ENCODE peak calls at places on chromosomes 2 and 18, in six cellular contexts. C, N, X, D, S and R are unnamed samples.

GRCh38 chr2:182763311-182763912 is 47.4 kb downstream of the DNAJC10 start:
- DNase-seq in C (peak), N (peak), X (no peak), D (no peak), S (peak), R (peak)

GRCh38 chr2:54503192-54503591 is 47.1 kb downstream of the SPTBN1 start:
- DNase-seq in C (peak), N (peak), X (no peak), D (peak), S (peak), R (peak)

GRCh38 chr2:85246348-85246747 is 81.4 kb downstream of the TGOLN2 start:
- DNase-seq in C (no peak), N (no peak), X (no peak), D (no peak), S (no peak), R (no peak)

GRCh38 chr18:48798334-48799197 is 152.2 kb downstream of the SMAD7 start:
- DNase-seq in C (no peak), N (no peak), X (peak), D (no peak), S (no peak), R (no peak)

GRCh38 chr2:178426388-178426787 is 24.6 kb downstream of the PRKRA start:
- DNase-seq in C (no peak), N (peak), X (no peak), D (no peak), S (peak), R (peak)

GRCh38 chr2:74457549-74458131 is 598 bp upstream of the WBP1 start:
- DNase-seq in C (no peak), N (no peak), X (peak), D (peak), S (no peak), R (no peak)

GRCh38 chr2:179467111-179467510 is 202.5 kb upstream of the SESTD1 start:
- DNase-seq in C (peak), N (peak), X (no peak), D (no peak), S (peak), R (peak)

GRCh38 chr2:170073288-170073687 is 104.7 kb upstream of the MYO3B start:
- DNase-seq in C (peak), N (peak), X (peak), D (no peak), S (peak), R (peak)

GRCh38 chr2:42169869-42170465 is 814 bp downstream of the EML4 start:
- DNase-seq in C (no peak), N (peak), X (no peak), D (no peak), S (peak), R (peak)

GRCh38 chr2:56271275-56271674 is 87.5 kb downstream of the CCDC85A start:
- DNase-seq in C (no peak), N (no peak), X (no peak), D (no peak), S (no peak), R (no peak)

GRCh38 chr18:46832856-46833255 is 76.0 kb upstream of the ST8SIA5 start:
- DNase-seq in C (no peak), N (no peak), X (no peak), D (no peak), S (no peak), R (no peak)

GRCh38 chr18:46830633-46831032 is 73.8 kb upstream of the ST8SIA5 start:
- DNase-seq in C (no peak), N (no peak), X (no peak), D (no peak), S (no peak), R (no peak)

GRCh38 chr18:46831434-46831833 is 74.6 kb upstream of the ST8SIA5 start:
- DNase-seq in C (no peak), N (no peak), X (no peak), D (no peak), S (no peak), R (no peak)

GRCh38 chr18:46833899-46834298 is 77.0 kb upstream of the ST8SIA5 start:
- DNase-seq in C (no peak), N (no peak), X (no peak), D (no peak), S (no peak), R (no peak)

DNA sequence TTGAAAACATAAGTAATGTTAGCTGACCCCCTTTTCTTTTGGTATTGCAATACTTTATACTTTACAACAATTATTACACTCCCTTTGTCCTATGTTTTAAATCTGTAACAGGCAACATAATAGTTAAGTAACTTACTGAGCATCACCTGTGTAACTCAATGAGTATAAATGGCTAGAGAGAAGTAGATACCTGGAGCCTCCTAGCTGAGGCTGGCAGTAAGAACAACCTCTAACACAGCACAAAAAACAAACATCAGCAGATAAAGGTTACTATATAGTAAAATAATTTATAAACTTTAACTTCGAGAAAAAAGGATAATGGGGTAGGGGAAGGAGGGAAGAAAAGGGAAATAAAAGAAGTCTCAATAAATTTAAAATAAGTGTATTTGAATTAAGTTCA is 73.1 kb upstream of the ST8SIA5 start:
- DNase-seq in C (no peak), N (no peak), X (no peak), D (no peak), S (no peak), R (no peak)
- TF ChIP-seq CTCF in C (no peak), N (no peak), X (no peak), D (no peak), S (no peak), R (no peak)

DNA sequence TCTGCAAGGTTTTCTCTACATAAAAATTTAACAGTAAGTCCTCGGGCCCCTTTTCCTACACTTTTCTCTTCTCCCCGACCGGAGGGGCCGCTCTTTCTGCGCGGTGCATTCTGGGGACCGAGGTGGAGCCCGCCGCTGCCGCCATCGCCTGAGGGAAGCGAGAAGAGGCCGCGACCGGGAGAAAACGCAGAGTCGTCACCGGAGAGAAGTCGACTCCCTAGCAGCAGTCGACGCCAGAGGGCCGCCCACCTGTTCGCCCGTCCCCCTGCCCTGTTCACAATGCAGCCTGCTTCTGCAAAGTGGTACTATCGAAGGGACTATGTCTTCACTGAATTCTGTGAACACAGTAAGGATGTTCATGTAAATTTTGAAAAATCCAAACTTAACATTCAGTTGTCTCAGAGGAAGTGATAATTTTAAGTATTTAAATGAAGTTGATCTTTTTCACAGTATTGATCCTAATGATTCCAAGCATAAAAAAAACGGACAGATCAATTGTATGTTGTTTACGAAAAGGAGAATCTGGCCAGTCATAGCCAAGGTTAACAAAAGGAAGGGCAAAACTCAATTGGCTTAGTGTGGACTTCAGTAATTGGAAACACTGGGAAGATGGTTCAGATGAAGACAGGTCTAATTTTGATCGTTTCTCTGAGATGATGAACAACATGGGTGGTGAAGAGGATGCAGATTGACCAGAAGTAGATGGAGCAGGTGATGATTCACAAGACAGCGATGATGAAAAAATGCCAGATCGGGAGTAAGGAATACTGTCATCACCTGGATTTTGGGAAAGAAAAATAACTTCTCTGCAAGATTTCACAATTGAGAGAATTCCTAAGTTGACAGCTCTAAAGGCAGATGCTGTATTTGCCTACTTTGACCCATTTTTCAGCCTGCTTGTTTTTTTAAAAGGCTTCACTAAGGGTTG is 55.8 kb downstream of the ASXL2 start:
- DNase-seq in C (peak), N (peak), X (peak), D (no peak), S (no peak), R (peak)
- TF ChIP-seq CTCF in C (no peak), N (no peak), X (no peak), D (no peak), S (no peak), R (peak)

GRCh38 chr2:136052374-136053362 is 65.3 kb downstream of the CXCR4 start:
- DNase-seq in C (no peak), N (no peak), X (no peak), D (no peak), S (no peak), R (no peak)
- TF ChIP-seq CTCF in C (no peak), N (no peak), X (no peak), D (no peak), S (no peak), R (no peak)

GRCh38 chr18:24271381-24272331 is 126.0 kb downstream of the OSBPL1A start:
- DNase-seq in C (peak), N (peak), X (peak), D (no peak), S (peak), R (peak)
- TF ChIP-seq CTCF in C (peak), N (peak), X (no peak), D (no peak), S (peak), R (peak)

DNA sequence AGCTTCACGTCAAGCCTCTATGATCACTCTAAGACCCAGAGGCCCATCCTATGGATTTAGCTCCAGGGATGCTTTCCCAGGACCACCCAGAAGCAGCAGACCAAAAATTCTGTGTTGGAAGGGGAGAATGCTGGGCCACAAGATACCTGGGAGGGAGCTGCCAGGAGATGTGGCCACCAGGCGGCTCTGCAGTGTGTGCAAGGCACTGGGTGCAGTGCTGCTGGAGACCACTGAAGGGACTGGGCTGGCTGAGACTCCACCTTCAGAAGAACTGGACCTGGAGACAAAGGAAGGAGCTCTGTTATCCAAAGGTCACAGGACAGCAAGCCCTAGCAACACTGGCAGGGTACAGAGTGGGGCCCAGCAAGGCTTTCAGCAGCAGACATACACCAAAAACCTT is 34.0 kb downstream of the KANSL3 start:
- DNase-seq in C (no peak), N (no peak), X (no peak), D (no peak), S (no peak), R (peak)
- TF ChIP-seq CTCF in C (peak), N (peak), X (no peak), D (peak), S (no peak), R (peak)

GRCh38 chr2:113178891-113179290 is 5.1 kb downstream of the PSD4 start:
- DNase-seq in C (no peak), N (no peak), X (no peak), D (no peak), S (no peak), R (no peak)

GRCh38 chr2:113178069-113178468 is 4.3 kb downstream of the PSD4 start:
- DNase-seq in C (no peak), N (no peak), X (no peak), D (no peak), S (no peak), R (no peak)

GRCh38 chr2:113175101-113175628 is 1.4 kb downstream of the PSD4 start:
- DNase-seq in C (no peak), N (no peak), X (no peak), D (peak), S (no peak), R (no peak)

GRCh38 chr2:113175736-113176695 is 2.2 kb downstream of the PSD4 start:
- DNase-seq in C (no peak), N (no peak), X (no peak), D (peak), S (no peak), R (no peak)

GRCh38 chr2:113176696-113177355 is 3.1 kb downstream of the PSD4 start:
- DNase-seq in C (no peak), N (no peak), X (no peak), D (no peak), S (no peak), R (no peak)
- TF ChIP-seq CTCF in C (no peak), N (no peak), X (no peak), D (no peak), S (no peak), R (no peak)

GRCh38 chr18:56995579-56996194 is 151.2 kb upstream of the BOD1L2 start:
- DNase-seq in C (no peak), N (no peak), X (no peak), D (no peak), S (no peak), R (no peak)
- TF ChIP-seq CTCF in C (no peak), N (no peak), X (no peak), D (peak), S (no peak), R (peak)

DNA sequence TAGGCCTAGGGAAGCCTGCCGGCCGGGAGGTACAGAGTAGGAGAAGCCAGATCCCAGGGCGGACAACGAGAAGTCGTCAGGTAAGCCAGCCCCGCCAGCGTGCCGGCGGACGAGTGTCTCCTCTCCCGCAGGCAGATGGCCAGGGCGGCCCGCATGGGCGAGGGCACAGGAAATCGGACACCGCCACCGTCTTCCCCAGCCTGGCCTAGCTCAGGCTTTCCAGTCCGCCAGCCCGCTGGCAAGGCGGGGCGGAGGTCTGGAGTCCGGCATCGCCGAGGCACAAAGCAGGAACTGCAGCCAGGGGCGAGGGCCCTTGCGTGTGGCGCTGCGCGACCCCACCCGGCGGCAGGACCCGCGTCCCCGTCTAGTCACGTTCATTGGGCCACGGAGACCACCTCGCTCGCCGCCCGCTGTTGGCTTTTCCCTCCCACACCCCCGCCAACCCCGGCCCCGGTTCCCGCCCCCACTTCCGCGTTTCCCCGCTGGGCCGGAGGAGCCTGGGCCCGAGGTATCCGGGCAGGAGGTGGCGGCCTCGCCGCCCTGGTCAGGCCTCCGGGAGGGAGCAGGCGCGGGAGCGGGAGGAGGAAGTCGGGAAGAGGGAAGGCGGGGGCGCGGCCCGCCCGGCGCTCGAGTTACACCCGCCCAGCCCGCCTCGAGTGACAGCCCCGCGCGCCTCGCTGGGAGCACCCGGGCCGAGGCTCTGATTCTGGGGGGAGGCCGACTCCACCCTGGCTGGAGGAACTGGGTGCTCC is at the start of gene GPD2:
- DNase-seq in C (peak), N (peak), X (peak), D (peak), S (peak), R (peak)
- TF ChIP-seq CTCF in C (no peak), N (no peak), X (no peak), D (no peak), S (no peak), R (no peak)

GRCh38 chr18:80074183-80074582 is 34.9 kb upstream of the ADNP2 start:
- DNase-seq in C (no peak), N (no peak), X (no peak), D (no peak), S (no peak), R (no peak)

GRCh38 chr18:80067321-80067720 is 33.1 kb downstream of the RBFA start:
- DNase-seq in C (no peak), N (no peak), X (no peak), D (no peak), S (no peak), R (no peak)

GRCh38 chr18:80067897-80068296 is 33.7 kb downstream of the RBFA start:
- DNase-seq in C (no peak), N (no peak), X (no peak), D (no peak), S (no peak), R (no peak)

GRCh38 chr18:80068571-80069272 is 34.5 kb downstream of the RBFA start:
- DNase-seq in C (no peak), N (no peak), X (no peak), D (no peak), S (no peak), R (no peak)

GRCh38 chr18:80070825-80071224 is 36.6 kb downstream of the RBFA start:
- DNase-seq in C (no peak), N (no peak), X (no peak), D (no peak), S (no peak), R (no peak)
- TF ChIP-seq CTCF in C (no peak), N (no peak), X (no peak), D (no peak), S (no peak), R (no peak)

DNA sequence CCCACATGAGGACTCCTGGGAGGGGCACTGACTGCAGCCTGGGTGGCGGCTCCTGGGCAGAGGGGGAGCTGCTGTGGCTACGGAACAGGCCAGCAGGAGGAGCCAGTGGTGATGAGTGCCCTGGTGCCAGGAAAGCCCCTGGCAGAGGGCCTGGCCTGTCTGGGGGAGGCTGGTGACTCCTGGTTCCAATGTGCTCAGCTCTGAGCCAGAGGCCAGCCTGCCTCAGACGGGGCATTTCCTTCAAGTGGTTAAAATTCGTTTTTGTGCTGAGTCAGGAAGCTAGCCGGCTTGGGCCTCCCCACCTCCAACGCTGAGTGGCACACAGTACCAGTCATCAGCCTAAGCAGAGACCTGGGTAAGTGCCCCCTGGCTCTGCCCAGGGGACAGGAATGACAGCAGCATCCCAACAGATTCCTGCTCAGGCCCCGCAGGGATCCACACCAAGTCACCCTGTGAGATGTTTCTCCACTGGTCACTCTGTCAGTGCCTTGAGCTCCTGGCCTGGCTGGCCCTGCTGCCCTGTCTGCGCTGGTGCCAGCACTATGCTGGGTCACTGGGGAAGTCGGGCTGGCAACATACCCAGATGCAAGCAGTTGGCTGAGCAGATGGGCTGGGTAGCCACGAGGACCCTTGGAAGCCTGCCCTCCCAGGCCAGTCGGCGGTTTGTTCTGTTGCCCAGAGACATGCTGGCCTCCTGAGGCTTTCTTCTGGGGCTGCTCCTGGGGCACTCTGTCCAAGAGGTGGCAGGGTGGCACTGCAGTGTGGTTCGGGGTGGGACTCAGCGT is 7.1 kb upstream of the KLF11 start:
- DNase-seq in C (peak), N (peak), X (peak), D (peak), S (peak), R (peak)
- TF ChIP-seq CTCF in C (peak), N (peak), X (peak), D (peak), S (peak), R (peak)